ENCODE peak calls at places on chromosomes 3 and 15, in ten cellular contexts. Y, L, A, K, M, P, U, N, B and X are unnamed samples.

GRCh38 chr3:71681224-71681668 is 44.0 kb downstream of the EIF4E3 start:
- DNase-seq in P (peak; percentile 82), M (peak; percentile 23), N (peak; percentile 56), L (peak; percentile 75), U (peak; percentile 16), A (peak; percentile 34), Y (peak; percentile 83), K (no peak), B (peak; percentile 42), X (no peak)

GRCh38 chr15:29045717-29046116 is 159.9 kb downstream of the APBA2 start:
- DNase-seq in M (no peak), Y (peak; percentile 73), N (no peak), P (no peak), K (no peak), L (no peak), A (no peak), U (no peak), B (no peak), X (no peak)

GRCh38 chr15:31312220-31312619 is 14.4 kb upstream of the KLF13 start:
- DNase-seq in A (peak; percentile 2), U (no peak), L (no peak), Y (no peak), B (no peak), K (no peak), M (no peak), N (no peak), P (no peak), X (no peak)

GRCh38 chr15:99141943-99142342 is 37.1 kb downstream of the SYNM start:
- DNase-seq in K (no peak), B (no peak), U (no peak), P (no peak), N (no peak), A (no peak), L (no peak), Y (no peak), M (no peak), X (no peak)

GRCh38 chr3:53921296-53921695 is 29.6 kb upstream of the SELENOK start:
- DNase-seq in P (peak; percentile 43), N (no peak), U (no peak), M (peak; percentile 34), B (no peak), Y (peak; percentile 8), A (no peak), K (no peak), L (no peak), X (no peak)

GRCh38 chr15:55239440-55240124 is 42.8 kb upstream of the RSL24D1 start:
- DNase-seq in B (no peak), P (no peak), Y (no peak), L (no peak), N (no peak), U (no peak), K (no peak), M (no peak), A (no peak), X (no peak)

GRCh38 chr15:100075284-100075683 is 266.5 kb downstream of the ADAMTS17 start:
- DNase-seq in B (no peak), K (no peak), P (no peak), Y (no peak), A (no peak), M (no peak), L (no peak), N (no peak), U (no peak), X (no peak)

GRCh38 chr15:47806008-47806407 is 88.7 kb downstream of the SEMA6D start:
- DNase-seq in L (no peak), B (no peak), M (no peak), U (no peak), K (no peak), A (no peak), Y (no peak), N (no peak), P (no peak), X (no peak)

GRCh38 chr3:43525941-43526607 is 95.7 kb downstream of the ANO10 start:
- DNase-seq in A (no peak), P (peak; percentile 54), N (no peak), K (no peak), L (no peak), U (no peak), M (no peak), B (no peak), Y (peak; percentile 42), X (no peak)

GRCh38 chr3:63278171-63278999 is at the start of gene SYNPR:
- DNase-seq in B (no peak), A (no peak), Y (no peak), U (no peak), P (no peak), M (no peak), K (no peak), N (no peak), L (peak; percentile 43), X (no peak)

GRCh38 chr3:170493712-170494182 is 75.1 kb downstream of the CLDN11 start:
- DNase-seq in A (no peak), M (no peak), U (no peak), N (peak; percentile 23), P (peak; percentile 56), B (peak; percentile 66), L (no peak), Y (peak; percentile 82), K (no peak), X (no peak)

GRCh38 chr3:120438971-120439370 is 11.8 kb downstream of the FSTL1 start:
- DNase-seq in Y (peak; percentile 93), K (no peak), N (no peak), P (peak; percentile 91), B (peak; percentile 77), U (no peak), A (peak; percentile 83), M (no peak), L (no peak), X (no peak)

GRCh38 chr3:25047058-25047457 is 381.0 kb upstream of the RARB start:
- DNase-seq in U (no peak), M (no peak), A (no peak), N (peak; percentile 17), P (peak; percentile 9), Y (no peak), B (no peak), L (no peak), K (no peak), X (no peak)

GRCh38 chr15:66702770-66703539 is 919 bp downstream of the SMAD6 start:
- DNase-seq in U (no peak), B (no peak), Y (no peak), N (no peak), L (peak; percentile 52), K (no peak), P (no peak), A (no peak), M (no peak), X (no peak)

GRCh38 chr15:40010681-40011080 is 28.3 kb downstream of the SRP14 start:
- DNase-seq in U (no peak), M (no peak), K (peak; percentile 75), B (no peak), Y (peak; percentile 82), N (no peak), L (peak; percentile 46), P (peak; percentile 62), A (no peak), X (no peak)

DNA sequence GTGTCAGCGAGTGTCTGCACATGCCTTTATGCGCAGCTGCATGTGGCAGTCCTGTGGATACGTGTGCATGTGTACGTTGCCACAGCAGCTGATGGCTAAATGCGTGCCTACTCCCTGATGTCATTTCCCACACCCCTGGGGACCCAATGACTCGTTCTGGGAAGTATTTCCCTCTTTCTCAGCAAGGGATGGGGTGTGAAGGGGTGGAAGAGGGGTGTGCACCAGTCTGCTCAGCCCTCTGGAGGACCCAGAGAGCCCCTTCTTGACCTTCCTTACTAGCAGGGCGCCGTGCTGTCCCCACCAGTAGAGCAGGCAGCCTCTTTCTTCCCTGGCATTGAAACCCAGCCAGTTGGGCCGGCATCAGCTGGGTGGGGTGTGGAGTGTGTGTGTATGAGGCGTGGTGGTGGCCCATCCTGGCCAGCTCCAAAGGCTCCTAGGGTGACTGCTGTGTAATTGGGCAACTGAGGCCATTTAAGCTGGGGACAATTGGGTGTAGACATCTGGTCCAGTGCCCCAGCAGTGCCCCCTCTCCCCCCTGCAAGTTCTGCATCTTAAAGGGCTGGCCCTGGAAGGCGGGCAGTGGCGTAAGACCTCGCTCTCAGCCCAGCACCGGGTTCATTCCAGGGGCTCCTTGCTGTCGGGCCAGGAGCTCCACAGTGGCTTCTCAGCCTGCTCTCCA is 19.2 kb downstream of the SNX33 start:
- DNase-seq in K (peak; percentile 96), U (no peak), P (peak; percentile 98), Y (peak; percentile 100), B (no peak), L (peak; percentile 52), M (no peak), N (peak; percentile 47), A (peak; percentile 86), X (peak; percentile 84)
- TF ChIP-seq CTCF in K (no peak), U (no peak), P (no peak), Y (no peak), B (no peak), L (no peak), M (no peak), N (no peak), A (no peak), X (no peak)

GRCh38 chr3:142211034-142211433 is 14.4 kb downstream of the GK5 start:
- DNase-seq in U (no peak), M (no peak), Y (no peak), K (no peak), A (no peak), N (no peak), P (peak; percentile 50), L (peak; percentile 63), B (no peak), X (no peak)
- TF ChIP-seq CTCF in U (no peak), M (peak; percentile 43), Y (peak; percentile 12), K (no peak), A (peak; percentile 27), N (no peak), P (peak; percentile 18), L (no peak), B (no peak), X (no peak)

GRCh38 chr3:142467738-142468137 is 19.9 kb upstream of the XRN1 start:
- DNase-seq in L (no peak), A (no peak), U (no peak), N (no peak), M (no peak), B (no peak), K (no peak), P (no peak), Y (no peak), X (no peak)
- TF ChIP-seq CTCF in L (no peak), A (no peak), U (no peak), N (no peak), M (no peak), B (no peak), K (no peak), P (no peak), Y (no peak), X (no peak)

GRCh38 chr15:51801391-51801835 is 28.0 kb upstream of the TMOD3 start:
- DNase-seq in U (no peak), P (peak; percentile 64), K (no peak), L (peak; percentile 75), A (peak; percentile 64), B (peak; percentile 26), Y (peak; percentile 18), M (peak; percentile 8), N (no peak), X (peak; percentile 58)
- TF ChIP-seq CTCF in U (peak; percentile 19), P (peak; percentile 72), K (peak; percentile 51), L (peak; percentile 37), A (peak; percentile 59), B (peak; percentile 17), Y (peak; percentile 41), M (peak; percentile 59), N (no peak), X (peak; percentile 37)

GRCh38 chr3:39460677-39461076 is 6.8 kb upstream of the MOBP start:
- DNase-seq in U (no peak), K (no peak), A (no peak), P (no peak), B (no peak), N (no peak), L (no peak), Y (no peak), M (no peak), X (peak; percentile 16)
- TF ChIP-seq CTCF in U (no peak), K (no peak), A (no peak), P (no peak), B (no peak), N (no peak), L (no peak), Y (no peak), M (no peak), X (no peak)